ENCODE peak calls at places on chromosomes 11 and 22, in five cellular contexts. V is hepatocyte; E is activated naive CD4-positive, alpha-beta T cell treated with Interleukin-2 at 50 U/mL for 16 hours; T is left ventricle myocardium inferior; N is T1000. S is an unnamed sample.

GRCh38 chr22:35477911-35478582 is 62.6 kb upstream of the RASD2 start:
- DNase-seq in V (peak; percentile 88), E (no peak), T (peak; percentile 42), N (peak; percentile 41), S (peak; percentile 19)

GRCh38 chr11:11022126-11022730 is 164.4 kb upstream of the ZBED5 start:
- DNase-seq in V (peak; percentile 42), E (no peak), T (no peak), N (no peak), S (peak; percentile 11)

GRCh38 chr22:23401910-23402274 is 178.2 kb downstream of the IGLL1 start:
- DNase-seq in V (no peak), E (no peak), T (no peak), N (no peak), S (no peak)

GRCh38 chr11:122709042-122709760 is 53.7 kb downstream of the UBASH3B start:
- DNase-seq in V (no peak), E (no peak), T (no peak), N (peak; percentile 14), S (no peak)

GRCh38 chr11:76459299-76459698 is 14.5 kb downstream of the EMSY start:
- DNase-seq in V (no peak), E (no peak), T (no peak), N (no peak), S (no peak)

GRCh38 chr11:8699903-8700302 is 17.3 kb downstream of the RPL27A start:
- DNase-seq in V (no peak), E (no peak), T (no peak), N (no peak), S (peak; percentile 20)

GRCh38 chr22:39240841-39241631 is 3.7 kb downstream of the PDGFB start:
- DNase-seq in V (peak; percentile 86), E (peak; percentile 61), T (peak; percentile 59), N (no peak), S (no peak)

GRCh38 chr11:64400096-64400495 is 41.1 kb downstream of the RPS6KA4 start:
- DNase-seq in V (no peak), E (no peak), T (no peak), N (no peak), S (no peak)

GRCh38 chr11:134120921-134121526 is 52.2 kb downstream of the JAM3 start:
- DNase-seq in V (no peak), E (no peak), T (peak; percentile 30), N (no peak), S (no peak)

GRCh38 chr11:115869780-115870431 is 365.7 kb upstream of the CADM1 start:
- DNase-seq in V (peak; percentile 58), E (no peak), T (no peak), N (no peak), S (no peak)

GRCh38 chr11:120303004-120303637 is 22.0 kb upstream of the TLCD5 start:
- DNase-seq in V (peak; percentile 91), E (peak; percentile 66), T (peak; percentile 51), N (peak; percentile 47), S (peak; percentile 63)

GRCh38 chr11:48054994-48055291 is 74.6 kb downstream of the PTPRJ start:
- DNase-seq in V (no peak), E (no peak), T (no peak), N (no peak), S (no peak)

GRCh38 chr11:74842967-74843366 is 94.3 kb downstream of the RNF169 start:
- DNase-seq in V (no peak), E (no peak), T (no peak), N (no peak), S (no peak)

GRCh38 chr11:78262710-78263109 is 74.0 kb downstream of the USP35 start:
- DNase-seq in V (no peak), E (no peak), T (no peak), N (no peak), S (no peak)

GRCh38 chr11:118216621-118217526 is 7.9 kb downstream of the JAML start:
- DNase-seq in V (no peak), E (peak; percentile 66), T (no peak), N (no peak), S (no peak)

GRCh38 chr11:127843483-127844396 is 743.6 kb downstream of the ETS1 start:
- DNase-seq in V (peak; percentile 88), E (peak; percentile 56), T (peak; percentile 53), N (no peak), S (peak; percentile 53)

GRCh38 chr11:59669611-59670009 is 773 bp upstream of the PATL1 start:
- DNase-seq in V (no peak), E (no peak), T (peak; percentile 42), N (no peak), S (no peak)

GRCh38 chr11:25515576-25515975 is 816.4 kb upstream of the ANO3 start:
- DNase-seq in V (no peak), E (no peak), T (no peak), N (no peak), S (no peak)